ENCODE peak calls at places on chromosomes 16 and 17, in ten cellular contexts. One of them, this sample, is unnamed.
A peak's percentile ranks its signal among the peaks of the same experiment; 100 is the strongest.

GRCh38 chr17:49640556-49640955 is 37.3 kb downstream of the SPOP start:
- DNase-seq in stimulated activated CD4-positive, alpha-beta T cell treated with anti-CD3 and anti-CD28 coated beads, TNF-alpha, amount 100 ng/mL, for 24 hours: no peak
- DNase-seq in occipital lobe: no peak
- DNase-seq in AG09309: no peak
- DNase-seq in stimulated activated CD8-positive, alpha-beta memory T cell treated with anti-CD3 and anti-CD28 coated beads, Interleukin-2, amount 100 ng/mL, for 48 hours: no peak
- DNase-seq in ACHN: no peak
- DNase-seq in midbrain: no peak
- DNase-seq in activated naive CD4-positive, alpha-beta T cell treated with Interleukin-2 at 50 U/mL for 16 hours: no peak
- DNase-seq in MCF 10A: no peak
- DNase-seq in brain microvascular endothelial cell: no peak
- DNase-seq in this sample: no peak

GRCh38 chr17:76673729-76674128 is 30.2 kb upstream of the ST6GALNAC1 start:
- DNase-seq in stimulated activated CD4-positive, alpha-beta T cell treated with anti-CD3 and anti-CD28 coated beads, TNF-alpha, amount 100 ng/mL, for 24 hours: no peak
- DNase-seq in occipital lobe: no peak
- DNase-seq in AG09309: no peak
- DNase-seq in stimulated activated CD8-positive, alpha-beta memory T cell treated with anti-CD3 and anti-CD28 coated beads, Interleukin-2, amount 100 ng/mL, for 48 hours: no peak
- DNase-seq in ACHN: no peak
- DNase-seq in midbrain: no peak
- DNase-seq in activated naive CD4-positive, alpha-beta T cell treated with Interleukin-2 at 50 U/mL for 16 hours: no peak
- DNase-seq in MCF 10A: no peak
- DNase-seq in brain microvascular endothelial cell: no peak
- DNase-seq in this sample: no peak

GRCh38 chr16:22782299-22782698 is 31.7 kb upstream of the HS3ST2 start:
- DNase-seq in stimulated activated CD4-positive, alpha-beta T cell treated with anti-CD3 and anti-CD28 coated beads, TNF-alpha, amount 100 ng/mL, for 24 hours: no peak
- DNase-seq in occipital lobe: no peak
- DNase-seq in AG09309: no peak
- DNase-seq in stimulated activated CD8-positive, alpha-beta memory T cell treated with anti-CD3 and anti-CD28 coated beads, Interleukin-2, amount 100 ng/mL, for 48 hours: no peak
- DNase-seq in ACHN: no peak
- DNase-seq in midbrain: no peak
- DNase-seq in activated naive CD4-positive, alpha-beta T cell treated with Interleukin-2 at 50 U/mL for 16 hours: no peak
- DNase-seq in MCF 10A: no peak
- DNase-seq in brain microvascular endothelial cell: no peak
- DNase-seq in this sample: no peak

GRCh38 chr17:57521606-57522435 is 223.3 kb downstream of the CCDC182 start:
- DNase-seq in stimulated activated CD4-positive, alpha-beta T cell treated with anti-CD3 and anti-CD28 coated beads, TNF-alpha, amount 100 ng/mL, for 24 hours: no peak
- DNase-seq in occipital lobe: no peak
- DNase-seq in AG09309: no peak
- DNase-seq in stimulated activated CD8-positive, alpha-beta memory T cell treated with anti-CD3 and anti-CD28 coated beads, Interleukin-2, amount 100 ng/mL, for 48 hours: no peak
- DNase-seq in ACHN: peak; percentile 83
- DNase-seq in midbrain: no peak
- DNase-seq in activated naive CD4-positive, alpha-beta T cell treated with Interleukin-2 at 50 U/mL for 16 hours: no peak
- DNase-seq in MCF 10A: no peak
- DNase-seq in brain microvascular endothelial cell: no peak
- DNase-seq in this sample: no peak

GRCh38 chr17:57939797-57940196 is 15.4 kb downstream of the CUEDC1 start:
- DNase-seq in stimulated activated CD4-positive, alpha-beta T cell treated with anti-CD3 and anti-CD28 coated beads, TNF-alpha, amount 100 ng/mL, for 24 hours: no peak
- DNase-seq in occipital lobe: no peak
- DNase-seq in AG09309: no peak
- DNase-seq in stimulated activated CD8-positive, alpha-beta memory T cell treated with anti-CD3 and anti-CD28 coated beads, Interleukin-2, amount 100 ng/mL, for 48 hours: no peak
- DNase-seq in ACHN: no peak
- DNase-seq in midbrain: no peak
- DNase-seq in activated naive CD4-positive, alpha-beta T cell treated with Interleukin-2 at 50 U/mL for 16 hours: no peak
- DNase-seq in MCF 10A: no peak
- DNase-seq in brain microvascular endothelial cell: no peak
- DNase-seq in this sample: peak; percentile 66

GRCh38 chr17:75001915-75002843 is 10.3 kb upstream of the MRPL58 start:
- DNase-seq in stimulated activated CD4-positive, alpha-beta T cell treated with anti-CD3 and anti-CD28 coated beads, TNF-alpha, amount 100 ng/mL, for 24 hours: no peak
- DNase-seq in occipital lobe: no peak
- DNase-seq in AG09309: no peak
- DNase-seq in stimulated activated CD8-positive, alpha-beta memory T cell treated with anti-CD3 and anti-CD28 coated beads, Interleukin-2, amount 100 ng/mL, for 48 hours: no peak
- DNase-seq in ACHN: no peak
- DNase-seq in midbrain: no peak
- DNase-seq in activated naive CD4-positive, alpha-beta T cell treated with Interleukin-2 at 50 U/mL for 16 hours: no peak
- DNase-seq in MCF 10A: no peak
- DNase-seq in brain microvascular endothelial cell: no peak
- DNase-seq in this sample: no peak

GRCh38 chr17:57323391-57323790 is 67.1 kb downstream of the MSI2 start:
- DNase-seq in stimulated activated CD4-positive, alpha-beta T cell treated with anti-CD3 and anti-CD28 coated beads, TNF-alpha, amount 100 ng/mL, for 24 hours: no peak
- DNase-seq in occipital lobe: no peak
- DNase-seq in AG09309: no peak
- DNase-seq in stimulated activated CD8-positive, alpha-beta memory T cell treated with anti-CD3 and anti-CD28 coated beads, Interleukin-2, amount 100 ng/mL, for 48 hours: no peak
- DNase-seq in ACHN: no peak
- DNase-seq in midbrain: no peak
- DNase-seq in activated naive CD4-positive, alpha-beta T cell treated with Interleukin-2 at 50 U/mL for 16 hours: no peak
- DNase-seq in MCF 10A: no peak
- DNase-seq in brain microvascular endothelial cell: no peak
- DNase-seq in this sample: no peak

GRCh38 chr17:13728751-13729150 is 127.0 kb upstream of the HS3ST3A1 start:
- DNase-seq in stimulated activated CD4-positive, alpha-beta T cell treated with anti-CD3 and anti-CD28 coated beads, TNF-alpha, amount 100 ng/mL, for 24 hours: no peak
- DNase-seq in occipital lobe: no peak
- DNase-seq in AG09309: no peak
- DNase-seq in stimulated activated CD8-positive, alpha-beta memory T cell treated with anti-CD3 and anti-CD28 coated beads, Interleukin-2, amount 100 ng/mL, for 48 hours: no peak
- DNase-seq in ACHN: no peak
- DNase-seq in midbrain: no peak
- DNase-seq in activated naive CD4-positive, alpha-beta T cell treated with Interleukin-2 at 50 U/mL for 16 hours: no peak
- DNase-seq in MCF 10A: peak; percentile 27
- DNase-seq in brain microvascular endothelial cell: no peak
- DNase-seq in this sample: no peak

GRCh38 chr17:2215616-2216364 is 87.8 kb downstream of the SMG6 start:
- DNase-seq in stimulated activated CD4-positive, alpha-beta T cell treated with anti-CD3 and anti-CD28 coated beads, TNF-alpha, amount 100 ng/mL, for 24 hours: peak; percentile 30
- DNase-seq in occipital lobe: no peak
- DNase-seq in AG09309: peak; percentile 83
- DNase-seq in stimulated activated CD8-positive, alpha-beta memory T cell treated with anti-CD3 and anti-CD28 coated beads, Interleukin-2, amount 100 ng/mL, for 48 hours: peak; percentile 35
- DNase-seq in ACHN: no peak
- DNase-seq in midbrain: peak; percentile 38
- DNase-seq in activated naive CD4-positive, alpha-beta T cell treated with Interleukin-2 at 50 U/mL for 16 hours: peak; percentile 67
- DNase-seq in MCF 10A: no peak
- DNase-seq in brain microvascular endothelial cell: peak; percentile 91
- DNase-seq in this sample: peak; percentile 58

GRCh38 chr17:70144260-70144846 is 25.0 kb upstream of the KCNJ2 start:
- DNase-seq in stimulated activated CD4-positive, alpha-beta T cell treated with anti-CD3 and anti-CD28 coated beads, TNF-alpha, amount 100 ng/mL, for 24 hours: no peak
- DNase-seq in occipital lobe: no peak
- DNase-seq in AG09309: peak; percentile 14
- DNase-seq in stimulated activated CD8-positive, alpha-beta memory T cell treated with anti-CD3 and anti-CD28 coated beads, Interleukin-2, amount 100 ng/mL, for 48 hours: no peak
- DNase-seq in ACHN: peak; percentile 36
- DNase-seq in midbrain: peak; percentile 46
- DNase-seq in activated naive CD4-positive, alpha-beta T cell treated with Interleukin-2 at 50 U/mL for 16 hours: no peak
- DNase-seq in MCF 10A: peak; percentile 49
- DNase-seq in brain microvascular endothelial cell: no peak
- DNase-seq in this sample: no peak

GRCh38 chr17:2940352-2940751 is 123.1 kb downstream of the OR1D5 start:
- DNase-seq in stimulated activated CD4-positive, alpha-beta T cell treated with anti-CD3 and anti-CD28 coated beads, TNF-alpha, amount 100 ng/mL, for 24 hours: no peak
- DNase-seq in occipital lobe: no peak
- DNase-seq in AG09309: no peak
- DNase-seq in stimulated activated CD8-positive, alpha-beta memory T cell treated with anti-CD3 and anti-CD28 coated beads, Interleukin-2, amount 100 ng/mL, for 48 hours: no peak
- DNase-seq in ACHN: no peak
- DNase-seq in midbrain: peak; percentile 73
- DNase-seq in activated naive CD4-positive, alpha-beta T cell treated with Interleukin-2 at 50 U/mL for 16 hours: no peak
- DNase-seq in MCF 10A: no peak
- DNase-seq in brain microvascular endothelial cell: no peak
- DNase-seq in this sample: no peak

GRCh38 chr17:38403491-38403890 is 24.8 kb upstream of the ARHGAP23 start:
- DNase-seq in stimulated activated CD4-positive, alpha-beta T cell treated with anti-CD3 and anti-CD28 coated beads, TNF-alpha, amount 100 ng/mL, for 24 hours: no peak
- DNase-seq in occipital lobe: no peak
- DNase-seq in AG09309: no peak
- DNase-seq in stimulated activated CD8-positive, alpha-beta memory T cell treated with anti-CD3 and anti-CD28 coated beads, Interleukin-2, amount 100 ng/mL, for 48 hours: no peak
- DNase-seq in ACHN: peak; percentile 14
- DNase-seq in midbrain: no peak
- DNase-seq in activated naive CD4-positive, alpha-beta T cell treated with Interleukin-2 at 50 U/mL for 16 hours: no peak
- DNase-seq in MCF 10A: peak; percentile 15
- DNase-seq in brain microvascular endothelial cell: no peak
- DNase-seq in this sample: no peak

GRCh38 chr16:3188925-3189825 is 1.2 kb downstream of the OR1F1 start:
- DNase-seq in stimulated activated CD4-positive, alpha-beta T cell treated with anti-CD3 and anti-CD28 coated beads, TNF-alpha, amount 100 ng/mL, for 24 hours: peak; percentile 52
- DNase-seq in occipital lobe: no peak
- DNase-seq in AG09309: no peak
- DNase-seq in stimulated activated CD8-positive, alpha-beta memory T cell treated with anti-CD3 and anti-CD28 coated beads, Interleukin-2, amount 100 ng/mL, for 48 hours: peak; percentile 68
- DNase-seq in ACHN: peak; percentile 74
- DNase-seq in midbrain: no peak
- DNase-seq in activated naive CD4-positive, alpha-beta T cell treated with Interleukin-2 at 50 U/mL for 16 hours: peak; percentile 45
- DNase-seq in MCF 10A: peak; percentile 72
- DNase-seq in brain microvascular endothelial cell: peak; percentile 76
- DNase-seq in this sample: peak; percentile 33

This sample was measured in GM12892.